ENCODE peak calls at places on chromosomes 7 and 10, in ten cellular contexts. W is A549, U is K562, V is breast epithelium, I is IMR-90, O is tibial nerve, A is adrenal gland, L is prostate gland, X is testis, Z is ovary. J is an unnamed sample.

GRCh38 chr7:123433665-123434064 is 100.7 kb downstream of the IQUB start:
- DNase-seq in V (no peak), L (no peak), O (no peak), A (no peak), W (no peak), X (no peak), U (no peak), Z (no peak), I (no peak), J (no peak)

GRCh38 chr7:91420606-91421390 is 156.6 kb downstream of the FZD1 start:
- DNase-seq in Z (no peak), X (no peak), A (no peak), V (no peak), L (no peak), U (no peak), I (no peak), W (no peak), O (no peak), J (no peak)

GRCh38 chr7:138656952-138657351 is 44.2 kb downstream of the SVOPL start:
- DNase-seq in O (no peak), W (no peak), U (no peak), X (no peak), L (no peak), A (no peak), Z (no peak), V (no peak), I (no peak), J (no peak)

GRCh38 chr10:77187376-77187999 is 450.1 kb downstream of the KCNMA1 start:
- DNase-seq in W (no peak), O (no peak), V (no peak), X (no peak), Z (no peak), A (no peak), U (no peak), L (no peak), I (no peak), J (no peak)

GRCh38 chr7:23467731-23468720 is 2.3 kb downstream of the IGF2BP3 start:
- DNase-seq in O (no peak), L (no peak), A (no peak), V (no peak), W (peak; percentile 62), I (peak; percentile 68), U (peak; percentile 15), Z (no peak), X (no peak), J (no peak)

GRCh38 chr10:49278497-49278902 is 20.5 kb upstream of the C10orf71 start:
- DNase-seq in A (no peak), U (peak; percentile 40), V (no peak), W (no peak), L (no peak), X (no peak), O (no peak), I (no peak), Z (no peak), J (no peak)

GRCh38 chr7:151039850-151040548 is 8.3 kb upstream of the ASIC3 start:
- DNase-seq in Z (no peak), O (no peak), U (peak; percentile 55), X (no peak), L (no peak), I (no peak), V (no peak), W (no peak), A (no peak), J (no peak)

GRCh38 chr10:6186894-6187256 is 15.9 kb upstream of the PFKFB3 start:
- DNase-seq in Z (no peak), X (no peak), O (no peak), L (no peak), A (no peak), I (no peak), W (no peak), V (no peak), U (no peak), J (no peak)

GRCh38 chr7:133310232-133310852 is 57.5 kb downstream of the EXOC4 start:
- DNase-seq in X (peak; percentile 44), I (peak; percentile 35), Z (no peak), O (no peak), W (no peak), V (no peak), A (peak; percentile 58), L (no peak), U (no peak), J (no peak)

GRCh38 chr10:49325916-49326783 is 27.2 kb downstream of the C10orf71 start:
- DNase-seq in I (no peak), O (no peak), Z (no peak), V (no peak), U (no peak), L (no peak), W (no peak), A (no peak), X (no peak), J (no peak)

GRCh38 chr10:124524991-124525653 is 63.5 kb downstream of the LHPP start:
- DNase-seq in L (no peak), U (no peak), Z (no peak), V (no peak), I (no peak), X (peak; percentile 77), A (peak; percentile 87), W (no peak), O (peak; percentile 17), J (no peak)

GRCh38 chr7:40175725-40176510 is 41.1 kb downstream of the SUGCT start:
- DNase-seq in L (no peak), A (no peak), U (no peak), W (no peak), O (no peak), I (peak; percentile 69), X (no peak), V (no peak), Z (no peak), J (no peak)

GRCh38 chr7:78970440-78970916 is 483.0 kb downstream of the MAGI2 start:
- DNase-seq in Z (no peak), A (no peak), W (no peak), O (no peak), U (no peak), X (no peak), V (no peak), I (peak; percentile 77), L (no peak), J (no peak)

GRCh38 chr10:19819419-19820033 is 3.3 kb downstream of the PLXDC2 start:
- DNase-seq in Z (no peak), A (peak; percentile 73), L (peak; percentile 71), U (peak; percentile 10), I (peak; percentile 43), V (no peak), W (peak; percentile 52), X (peak; percentile 76), O (peak; percentile 89), J (no peak)

GRCh38 chr7:98630770-98631169 is 13.7 kb downstream of the NPTX2 start:
- DNase-seq in X (no peak), A (no peak), W (no peak), I (no peak), L (no peak), V (no peak), U (no peak), Z (no peak), O (no peak), J (no peak)

GRCh38 chr7:96120445-96120844 is 201.5 kb downstream of the SLC25A13 start:
- DNase-seq in X (no peak), Z (no peak), W (no peak), I (no peak), A (no peak), L (no peak), V (no peak), U (no peak), O (no peak), J (no peak)

GRCh38 chr10:125064681-125065492 is 95.5 kb downstream of the CTBP2 start:
- DNase-seq in L (peak; percentile 79), A (no peak), V (no peak), I (peak; percentile 49), X (no peak), Z (no peak), W (no peak), O (no peak), U (no peak), J (no peak)

GRCh38 chr10:46026106-46026505 is 4.3 kb downstream of the NCOA4 start:
- DNase-seq in Z (no peak), U (no peak), W (no peak), L (no peak), V (no peak), A (no peak), I (no peak), X (no peak), O (no peak), J (no peak)

GRCh38 chr10:46020344-46020656 is 10.1 kb downstream of the NCOA4 start:
- DNase-seq in Z (no peak), A (no peak), I (no peak), V (no peak), U (no peak), O (no peak), W (no peak), X (no peak), L (no peak), J (no peak)

GRCh38 chr10:46024948-46025347 is 5.5 kb downstream of the NCOA4 start:
- DNase-seq in I (peak; percentile 14), U (no peak), Z (no peak), X (no peak), O (no peak), L (no peak), A (no peak), V (no peak), W (no peak), J (no peak)

GRCh38 chr10:46020871-46021553 is 9.4 kb downstream of the NCOA4 start:
- DNase-seq in X (no peak), A (no peak), U (no peak), I (peak; percentile 89), Z (no peak), V (no peak), O (no peak), W (no peak), L (no peak), J (no peak)

GRCh38 chr10:46022978-46023702 is 7.3 kb downstream of the NCOA4 start:
- DNase-seq in L (peak; percentile 85), W (peak; percentile 86), X (peak; percentile 93), O (peak; percentile 76), V (peak; percentile 80), I (peak; percentile 93), A (peak; percentile 97), Z (peak; percentile 85), U (peak; percentile 90), J (peak; percentile 86)
- TF ChIP-seq POLR2A in L (peak; percentile 47), W (peak; percentile 50), X (no peak), O (no peak), V (no peak), I (peak; percentile 68), A (peak; percentile 48), Z (no peak), U (peak; percentile 67), J (no peak)

GRCh38 chr10:7819126-7819470 is 793 bp downstream of the TAF3 start:
- DNase-seq in W (peak; percentile 44), V (no peak), O (peak; percentile 45), Z (peak; percentile 15), X (peak; percentile 78), I (peak; percentile 45), L (peak; percentile 39), U (peak; percentile 47), A (peak; percentile 72), J (no peak)
- TF ChIP-seq CTCF in W (peak; percentile 32), V (peak; percentile 10), O (no peak), Z (no peak), X (no peak), I (peak; percentile 30), L (no peak), U (peak; percentile 53), A (peak; percentile 20), J (no peak)

GRCh38 chr10:99421233-99421739 is 9.1 kb downstream of the GOT1 start:
- DNase-seq in X (no peak), A (no peak), U (no peak), V (no peak), I (no peak), L (no peak), W (no peak), Z (no peak), O (no peak), J (no peak)
- TF ChIP-seq POLR2A in X (no peak), A (no peak), U (no peak), V (no peak), I (no peak), L (no peak), W (no peak), Z (no peak), O (no peak), J (no peak)

GRCh38 chr7:121351682-121352081 is 22.9 kb downstream of the WNT16 start:
- DNase-seq in U (no peak), O (no peak), I (no peak), L (no peak), Z (no peak), V (no peak), A (no peak), W (no peak), X (no peak), J (no peak)
- TF ChIP-seq CTCF in U (peak; percentile 19), O (no peak), I (no peak), L (no peak), Z (no peak), V (no peak), A (no peak), W (no peak), X (no peak), J (no peak)

J was measured in lower leg skin.